ENCODE peak calls at places on chromosomes 13 and 19, in four cellular contexts. One of them, this sample, is unnamed.

GRCh38 chr19:29873024-29873800 is 61.4 kb downstream of the CCNE1 start:
- DNase-seq in GM10248: peak
- DNase-seq in effector CD4-positive, alpha-beta T cell: peak
- DNase-seq in hypothalamus: peak
- DNase-seq in this sample: peak

GRCh38 chr19:45340232-45340898 is at the start of gene KLC3:
- DNase-seq in GM10248: peak
- DNase-seq in effector CD4-positive, alpha-beta T cell: peak
- DNase-seq in hypothalamus: no peak
- DNase-seq in this sample: no peak

GRCh38 chr13:46622918-46623256 is 69.9 kb downstream of the LRCH1 start:
- DNase-seq in GM10248: no peak
- DNase-seq in effector CD4-positive, alpha-beta T cell: no peak
- DNase-seq in hypothalamus: no peak
- DNase-seq in this sample: no peak

GRCh38 chr19:37905936-37906867 is at the start of gene WDR87:
- DNase-seq in GM10248: peak
- DNase-seq in effector CD4-positive, alpha-beta T cell: peak
- DNase-seq in hypothalamus: no peak
- DNase-seq in this sample: no peak

GRCh38 chr13:85541476-85541875 is 257.7 kb downstream of the SLITRK6 start:
- DNase-seq in GM10248: no peak
- DNase-seq in effector CD4-positive, alpha-beta T cell: no peak
- DNase-seq in hypothalamus: no peak
- DNase-seq in this sample: no peak

GRCh38 chr19:2974342-2974932 is 2.9 kb upstream of the TLE6 start:
- DNase-seq in GM10248: no peak
- DNase-seq in effector CD4-positive, alpha-beta T cell: no peak
- DNase-seq in hypothalamus: no peak
- DNase-seq in this sample: no peak

GRCh38 chr13:78032132-78032531 is 113.5 kb upstream of the EDNRB start:
- DNase-seq in GM10248: no peak
- DNase-seq in effector CD4-positive, alpha-beta T cell: no peak
- DNase-seq in hypothalamus: no peak
- DNase-seq in this sample: no peak

GRCh38 chr19:11473725-11474124 is 7.1 kb downstream of the ELAVL3 start:
- DNase-seq in GM10248: no peak
- DNase-seq in effector CD4-positive, alpha-beta T cell: no peak
- DNase-seq in hypothalamus: no peak
- DNase-seq in this sample: no peak

GRCh38 chr13:106568225-106569003 is 477 bp upstream of the ARGLU1 start:
- DNase-seq in GM10248: no peak
- DNase-seq in effector CD4-positive, alpha-beta T cell: no peak
- DNase-seq in hypothalamus: no peak
- DNase-seq in this sample: no peak

GRCh38 chr13:23505007-23505406 is 65.2 kb upstream of the TNFRSF19 start:
- DNase-seq in GM10248: no peak
- DNase-seq in effector CD4-positive, alpha-beta T cell: no peak
- DNase-seq in hypothalamus: no peak
- DNase-seq in this sample: no peak

GRCh38 chr13:35672611-35673010 is 196.1 kb upstream of the MAB21L1 start:
- DNase-seq in GM10248: no peak
- DNase-seq in effector CD4-positive, alpha-beta T cell: no peak
- DNase-seq in hypothalamus: no peak
- DNase-seq in this sample: no peak